ENCODE peak calls at places on chromosomes 11 and 22, in eight cellular contexts. V is mucosa of descending colon, J is upper lobe of right lung, M is AG09309, R is astrocyte of the cerebellum, A is foreskin fibroblast, Q is MCF 10A, N is RWPE2. S is an unnamed sample.

GRCh38 chr11:130037058-130037457 is 32.6 kb upstream of the APLP2 start:
- DNase-seq in V (peak; percentile 55), J (no peak), M (no peak), R (peak; percentile 48), A (peak; percentile 80), Q (peak; percentile 87), N (peak; percentile 62), S (no peak)

GRCh38 chr22:39999144-39999757 is 4.5 kb downstream of the FAM83F start:
- DNase-seq in V (peak; percentile 76), J (no peak), M (no peak), R (no peak), A (no peak), Q (peak; percentile 92), N (peak; percentile 81), S (no peak)

GRCh38 chr11:126363706-126364245 is 8.3 kb downstream of the ST3GAL4 start:
- DNase-seq in V (no peak), J (peak; percentile 50), M (no peak), R (no peak), A (no peak), Q (no peak), N (no peak), S (no peak)

GRCh38 chr22:45540122-45540521 is 37.4 kb downstream of the FBLN1 start:
- DNase-seq in V (no peak), J (no peak), M (no peak), R (no peak), A (no peak), Q (no peak), N (no peak), S (no peak)

GRCh38 chr22:29689872-29690213 is 30.0 kb upstream of the CABP7 start:
- DNase-seq in V (peak; percentile 70), J (peak; percentile 78), M (no peak), R (peak; percentile 23), A (peak; percentile 81), Q (peak; percentile 50), N (no peak), S (peak; percentile 77)

GRCh38 chr22:49179886-49180682 is 647.6 kb downstream of the BRD1 start:
- DNase-seq in V (no peak), J (no peak), M (no peak), R (no peak), A (no peak), Q (no peak), N (no peak), S (no peak)

GRCh38 chr11:859394-860131 is 16.9 kb downstream of the TSPAN4 start:
- DNase-seq in V (peak; percentile 88), J (no peak), M (peak; percentile 21), R (peak; percentile 47), A (peak; percentile 95), Q (peak; percentile 64), N (no peak), S (no peak)

GRCh38 chr22:46577361-46578249 is 40.2 kb upstream of the CELSR1 start:
- DNase-seq in V (no peak), J (peak; percentile 76), M (no peak), R (no peak), A (peak; percentile 35), Q (peak; percentile 13), N (peak; percentile 64), S (no peak)

GRCh38 chr11:62340269-62340901 is 3.1 kb downstream of the ASRGL1 start:
- DNase-seq in V (peak; percentile 84), J (no peak), M (peak; percentile 5), R (peak; percentile 20), A (peak; percentile 65), Q (peak; percentile 54), N (no peak), S (peak; percentile 50)

GRCh38 chr11:4459470-4459869 is 10.4 kb downstream of the OR52K2 start:
- DNase-seq in V (peak; percentile 16), J (no peak), M (no peak), R (no peak), A (peak; percentile 43), Q (peak; percentile 32), N (no peak), S (no peak)

GRCh38 chr22:37768273-37768672 is 39.5 kb upstream of the GCAT start:
- DNase-seq in V (no peak), J (no peak), M (no peak), R (no peak), A (no peak), Q (no peak), N (no peak), S (no peak)

GRCh38 chr11:90438069-90438468 is 215.2 kb upstream of the CHORDC1 start:
- DNase-seq in V (no peak), J (no peak), M (no peak), R (no peak), A (no peak), Q (no peak), N (no peak), S (no peak)

DNA sequence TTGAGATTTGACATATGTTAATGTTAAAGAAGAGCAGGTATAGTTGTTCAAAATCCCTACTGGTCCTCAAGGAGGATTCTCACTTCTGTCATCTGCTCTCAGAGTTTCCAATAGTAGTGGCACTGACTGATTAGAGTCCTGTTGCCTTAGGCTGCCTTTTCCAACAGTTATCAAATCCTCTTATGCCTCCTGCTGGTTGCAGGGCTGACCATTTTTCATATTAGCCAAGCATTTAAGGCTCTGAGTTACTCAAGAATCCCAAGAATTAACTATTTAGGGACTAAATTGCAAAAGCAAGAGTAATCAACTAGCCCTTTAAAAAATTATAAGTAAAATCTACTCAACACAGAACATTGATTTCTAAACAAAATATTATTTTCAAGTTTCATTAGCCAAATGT is 212.0 kb upstream of the CHORDC1 start:
- DNase-seq in V (peak; percentile 13), J (no peak), M (no peak), R (no peak), A (no peak), Q (peak; percentile 50), N (no peak), S (peak; percentile 30)
- TF ChIP-seq CTCF in V (no peak), J (peak; percentile 18), M (no peak), R (no peak), A (no peak), Q (no peak), N (no peak), S (no peak)

GRCh38 chr11:119844808-119845207 is 115.8 kb upstream of the NECTIN1 start:
- DNase-seq in V (no peak), J (no peak), M (no peak), R (no peak), A (no peak), Q (no peak), N (no peak), S (no peak)
- TF ChIP-seq CTCF in V (no peak), J (no peak), M (no peak), R (no peak), A (no peak), Q (no peak), N (no peak), S (no peak)

GRCh38 chr11:29328961-29329441 is 687.8 kb downstream of the KCNA4 start:
- DNase-seq in V (peak; percentile 16), J (no peak), M (no peak), R (peak; percentile 72), A (peak; percentile 74), Q (peak; percentile 65), N (peak; percentile 23), S (peak; percentile 7)
- TF ChIP-seq CTCF in V (no peak), J (peak; percentile 39), M (peak; percentile 74), R (peak; percentile 74), A (peak; percentile 70), Q (peak; percentile 76), N (peak; percentile 91), S (no peak)

GRCh38 chr11:128859563-128860441 is 7.3 kb downstream of the KCNJ1 start:
- DNase-seq in V (peak; percentile 85), J (peak; percentile 91), M (no peak), R (no peak), A (peak; percentile 14), Q (peak; percentile 35), N (no peak), S (peak; percentile 92)
- TF ChIP-seq CTCF in V (peak; percentile 97), J (peak; percentile 99), M (peak; percentile 65), R (peak; percentile 87), A (peak; percentile 62), Q (peak; percentile 62), N (peak; percentile 85), S (peak; percentile 100)

GRCh38 chr11:75073459-75074190 is 23.1 kb downstream of the OR2AT4 start:
- DNase-seq in V (no peak), J (no peak), M (no peak), R (no peak), A (no peak), Q (peak; percentile 13), N (no peak), S (no peak)
- TF ChIP-seq CTCF in V (no peak), J (no peak), M (no peak), R (peak; percentile 16), A (no peak), Q (no peak), N (no peak), S (no peak)

DNA sequence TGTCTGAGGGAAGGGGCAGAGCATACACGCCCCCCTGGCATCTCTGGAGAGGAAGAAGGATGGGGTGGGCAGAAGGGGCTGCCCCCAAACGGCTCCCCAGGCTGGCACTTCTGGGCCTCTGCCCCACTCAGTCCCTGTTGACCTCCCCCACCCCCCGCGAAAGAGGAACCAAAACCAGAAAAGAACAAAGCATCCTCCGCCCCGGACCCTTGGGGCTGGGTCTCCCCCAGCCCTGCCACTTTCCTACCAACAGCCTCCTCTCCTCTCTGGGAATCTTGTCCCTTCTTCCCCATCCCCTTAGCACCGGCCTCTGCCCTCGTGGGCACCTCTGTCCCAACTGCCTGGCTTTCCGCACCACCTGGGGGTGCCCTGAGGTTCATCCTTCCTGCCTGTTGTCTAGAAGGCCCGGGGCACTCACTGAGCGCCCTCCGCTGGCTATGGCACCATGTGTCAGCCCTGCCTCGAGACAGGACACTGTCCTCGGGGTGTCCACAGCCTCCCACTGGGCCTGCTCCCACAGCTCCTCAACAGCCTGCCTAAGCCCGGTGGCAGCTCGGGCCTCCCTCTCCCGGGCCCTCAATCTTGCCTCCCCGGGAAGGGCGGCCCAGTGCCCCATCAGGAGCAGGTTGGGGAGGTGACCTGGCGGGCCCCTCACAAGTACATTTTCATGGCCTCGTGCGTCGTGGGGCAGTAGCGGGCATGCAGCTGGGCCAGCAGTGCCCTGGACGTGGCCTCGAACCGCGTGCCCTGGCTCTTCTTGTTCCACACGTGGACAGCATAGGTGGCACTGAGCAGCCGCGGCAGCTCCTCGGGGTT is 28.2 kb downstream of the A4GALT start:
- DNase-seq in V (no peak), J (no peak), M (no peak), R (no peak), A (no peak), Q (no peak), N (no peak), S (no peak)
- TF ChIP-seq CTCF in V (no peak), J (no peak), M (no peak), R (no peak), A (no peak), Q (no peak), N (peak; percentile 8), S (no peak)